ENCODE peak calls at places on chromosomes 5 and 9, in nine cellular contexts. O is RCC 7860; D is KG1; H is HT-29; P is activated effector memory CD4-positive, alpha-beta T cell treated with anti-CD3 and anti-CD28 coated beads, Interleukin-2, amount 50 U/mL, for 16 hours; C is AML-193; J is CD4-positive, alpha-beta T cell; B is tibial nerve; E is activated CD4-positive, alpha-beta T cell treated with anti-CD3 and anti-CD28 coated beads for 24 hours. M is an unnamed sample.

GRCh38 chr9:97237951-97238851 is 69.3 kb upstream of the CCDC180 start:
- DNase-seq in D (peak), H (peak), O (peak), P (peak), C (peak), E (peak), B (peak), J (peak), M (no peak)

GRCh38 chr9:748861-749497 is 92.5 kb upstream of the DMRT1 start:
- DNase-seq in O (no peak), H (no peak), J (no peak), P (no peak), D (no peak), B (no peak), E (no peak), C (no peak), M (no peak)

GRCh38 chr5:603081-603998 is 8.8 kb upstream of the CEP72 start:
- DNase-seq in E (no peak), B (no peak), P (peak), O (no peak), H (no peak), D (no peak), J (no peak), C (no peak), M (no peak)

GRCh38 chr5:62617943-62618342 is 39.3 kb downstream of the LRRC70 start:
- DNase-seq in E (no peak), J (no peak), O (no peak), C (no peak), D (no peak), P (no peak), H (no peak), B (no peak), M (no peak)

GRCh38 chr5:75471193-75471592 is 40.2 kb downstream of the CERT1 start:
- DNase-seq in H (no peak), E (no peak), P (no peak), D (no peak), C (no peak), O (no peak), J (no peak), B (no peak), M (no peak)

GRCh38 chr9:11726659-11727058 is 966.5 kb upstream of the TYRP1 start:
- DNase-seq in O (no peak), B (no peak), E (no peak), D (no peak), H (no peak), P (no peak), C (no peak), J (no peak), M (no peak)

GRCh38 chr9:114898741-114899140 is 31.6 kb downstream of the TNFSF8 start:
- DNase-seq in O (no peak), E (peak), D (peak), H (no peak), J (peak), C (peak), P (peak), B (no peak), M (peak)

GRCh38 chr5:169290895-169291294 is 10.0 kb downstream of the SLIT3 start:
- DNase-seq in H (no peak), E (no peak), C (no peak), J (no peak), O (peak), B (no peak), D (no peak), P (no peak), M (no peak)

GRCh38 chr5:72280655-72281069 is 39.4 kb downstream of the MRPS27 start:
- DNase-seq in J (no peak), P (no peak), D (no peak), E (no peak), B (no peak), C (no peak), H (peak), O (no peak), M (no peak)

GRCh38 chr5:101678494-101679193 is 617.4 kb downstream of the SLCO4C1 start:
- DNase-seq in O (peak), P (peak), B (peak), J (peak), C (peak), D (no peak), E (peak), H (peak), M (no peak)

GRCh38 chr9:109320734-109321448 is at the start of gene EPB41L4B:
- DNase-seq in J (peak), B (peak), H (peak), D (peak), O (peak), E (peak), C (peak), P (peak), M (peak)

GRCh38 chr9:2967779-2968178 is 123.9 kb upstream of the PUM3 start:
- DNase-seq in B (no peak), P (no peak), J (no peak), E (no peak), C (no peak), D (no peak), O (no peak), H (no peak), M (no peak)

GRCh38 chr9:129414377-129415021 is 206.4 kb downstream of the C9orf50 start:
- DNase-seq in J (peak), O (peak), B (no peak), E (no peak), H (peak), D (no peak), C (no peak), P (peak), M (no peak)

GRCh38 chr9:37210737-37211523 is 90.6 kb downstream of the ZCCHC7 start:
- DNase-seq in P (no peak), J (no peak), B (no peak), E (no peak), C (no peak), D (no peak), H (no peak), O (peak), M (no peak)

GRCh38 chr9:112142420-112142819 is 32.7 kb downstream of the SUSD1 start:
- DNase-seq in H (no peak), D (no peak), C (no peak), P (no peak), O (no peak), E (no peak), B (no peak), J (no peak), M (no peak)

GRCh38 chr9:26789959-26790358 is 102.6 kb downstream of the CAAP1 start:
- DNase-seq in P (no peak), B (no peak), H (no peak), E (no peak), J (no peak), D (no peak), O (no peak), C (no peak), M (no peak)

GRCh38 chr9:87206064-87206661 is 258.9 kb upstream of the GAS1 start:
- DNase-seq in B (no peak), E (no peak), J (no peak), C (no peak), H (no peak), D (no peak), O (peak), P (no peak), M (no peak)